ENCODE peak calls at places on chromosomes 5 and 9, in ten cellular contexts. H, Z, Q, O, K, N, W, F, V and M are unnamed samples.

GRCh38 chr9:86452194-86452828 is 98.1 kb upstream of the TUT7 start:
- DNase-seq in H (no peak), Z (no peak), Q (no peak), O (no peak), K (no peak), N (no peak), W (no peak), F (no peak), V (no peak), M (no peak)

GRCh38 chr5:67156976-67157583 is 39.5 kb downstream of the CD180 start:
- DNase-seq in H (peak), Z (no peak), Q (peak), O (no peak), K (peak), N (no peak), W (no peak), F (peak), V (no peak), M (peak)

GRCh38 chr5:73858786-73859185 is 232.8 kb downstream of the ARHGEF28 start:
- DNase-seq in H (no peak), Z (no peak), Q (no peak), O (no peak), K (no peak), N (no peak), W (no peak), F (no peak), V (no peak), M (no peak)

GRCh38 chr9:120583958-120584369 is 4.0 kb upstream of the CDK5RAP2 start:
- DNase-seq in H (peak), Z (no peak), Q (peak), O (no peak), K (peak), N (no peak), W (no peak), F (peak), V (no peak), M (peak)

GRCh38 chr9:9862412-9862811 is 750.4 kb downstream of the PTPRD start:
- DNase-seq in H (no peak), Z (no peak), Q (no peak), O (no peak), K (no peak), N (no peak), W (no peak), F (no peak), V (no peak), M (no peak)

GRCh38 chr5:72559866-72560766 is 52.9 kb upstream of the ZNF366 start:
- DNase-seq in H (no peak), Z (no peak), Q (no peak), O (no peak), K (no peak), N (no peak), W (no peak), F (no peak), V (no peak), M (no peak)

GRCh38 chr5:42745856-42746255 is 10.8 kb upstream of the CCDC152 start:
- DNase-seq in H (no peak), Z (no peak), Q (no peak), O (no peak), K (no peak), N (no peak), W (no peak), F (no peak), V (no peak), M (no peak)

GRCh38 chr5:84433461-84433860 is 48.8 kb upstream of the EDIL3 start:
- DNase-seq in H (no peak), Z (no peak), Q (no peak), O (no peak), K (no peak), N (no peak), W (no peak), F (no peak), V (no peak), M (peak)

GRCh38 chr5:147168578-147169327 is 66.1 kb upstream of the STK32A start:
- DNase-seq in H (peak), Z (no peak), Q (no peak), O (no peak), K (no peak), N (no peak), W (no peak), F (no peak), V (no peak), M (peak)

GRCh38 chr5:127685662-127686061 is 17.5 kb upstream of the CCDC192 start:
- DNase-seq in H (no peak), Z (no peak), Q (no peak), O (no peak), K (no peak), N (no peak), W (no peak), F (no peak), V (no peak), M (no peak)

GRCh38 chr5:143434261-143435206 is 31.0 kb upstream of the NR3C1 start:
- DNase-seq in H (no peak), Z (no peak), Q (peak), O (no peak), K (peak), N (peak), W (no peak), F (peak), V (no peak), M (no peak)

GRCh38 chr9:88988796-88989641 is 2.2 kb upstream of the S1PR3 start:
- DNase-seq in H (no peak), Z (no peak), Q (no peak), O (no peak), K (no peak), N (no peak), W (no peak), F (no peak), V (no peak), M (no peak)

GRCh38 chr5:175443514-175444059 is 395 bp downstream of the DRD1 start:
- DNase-seq in H (no peak), Z (no peak), Q (no peak), O (no peak), K (no peak), N (no peak), W (no peak), F (no peak), V (no peak), M (no peak)

GRCh38 chr9:100505564-100506159 is 32.7 kb downstream of the TMEFF1 start:
- DNase-seq in H (peak), Z (peak), Q (peak), O (peak), K (peak), N (peak), W (no peak), F (peak), V (peak), M (peak)

GRCh38 chr9:126704157-126704941 is 90.6 kb downstream of the LMX1B start:
- DNase-seq in H (peak), Z (peak), Q (no peak), O (no peak), K (no peak), N (no peak), W (peak), F (no peak), V (peak), M (peak)

GRCh38 chr5:36530249-36530648 is 76.2 kb upstream of the SLC1A3 start:
- DNase-seq in H (no peak), Z (no peak), Q (no peak), O (no peak), K (no peak), N (no peak), W (no peak), F (no peak), V (no peak), M (no peak)

GRCh38 chr5:37495210-37495609 is 116.1 kb downstream of the WDR70 start:
- DNase-seq in H (no peak), Z (no peak), Q (no peak), O (no peak), K (no peak), N (no peak), W (no peak), F (no peak), V (no peak), M (peak)

GRCh38 chr9:21558627-21559401 is 76.7 kb upstream of the IFNE start:
- DNase-seq in H (no peak), Z (no peak), Q (no peak), O (no peak), K (no peak), N (no peak), W (no peak), F (peak), V (no peak), M (no peak)

GRCh38 chr5:82749453-82749852 is 327.7 kb downstream of the TMEM167A start:
- DNase-seq in H (no peak), Z (no peak), Q (no peak), O (no peak), K (no peak), N (no peak), W (no peak), F (no peak), V (no peak), M (peak)

GRCh38 chr9:30178586-30178985 is 2205.9 kb upstream of the ACO1 start:
- DNase-seq in H (no peak), Z (no peak), Q (no peak), O (no peak), K (no peak), N (no peak), W (no peak), F (no peak), V (no peak), M (no peak)

GRCh38 chr9:811101-811531 is 30.4 kb upstream of the DMRT1 start:
- DNase-seq in H (peak), Z (peak), Q (no peak), O (no peak), K (no peak), N (no peak), W (no peak), F (no peak), V (no peak), M (peak)

GRCh38 chr5:23466401-23466886 is 41.0 kb upstream of the PRDM9 start:
- DNase-seq in H (peak), Z (no peak), Q (no peak), O (no peak), K (no peak), N (no peak), W (no peak), F (no peak), V (no peak), M (peak)

GRCh38 chr5:67942451-67942830 is 273.1 kb upstream of the PIK3R1 start:
- DNase-seq in H (no peak), Z (no peak), Q (no peak), O (no peak), K (no peak), N (no peak), W (no peak), F (no peak), V (no peak), M (no peak)

GRCh38 chr9:14314424-14314928 is 535 bp upstream of the NFIB start:
- DNase-seq in H (peak), Z (peak), Q (no peak), O (no peak), K (no peak), N (no peak), W (peak), F (no peak), V (no peak), M (peak)

GRCh38 chr5:148995791-148996190 is 67.1 kb downstream of the SH3TC2 start:
- DNase-seq in H (no peak), Z (no peak), Q (no peak), O (no peak), K (no peak), N (no peak), W (no peak), F (no peak), V (no peak), M (no peak)

GRCh38 chr9:114348906-114349482 is 19.3 kb downstream of the ORM2 start:
- DNase-seq in H (peak), Z (peak), Q (peak), O (peak), K (peak), N (peak), W (no peak), F (peak), V (peak), M (peak)

GRCh38 chr9:133572821-133573361 is 36.3 kb downstream of the FAM163B start:
- DNase-seq in H (no peak), Z (peak), Q (no peak), O (no peak), K (no peak), N (no peak), W (no peak), F (no peak), V (no peak), M (no peak)

GRCh38 chr9:135778421-135778820 is 76.4 kb downstream of the KCNT1 start:
- DNase-seq in H (no peak), Z (no peak), Q (no peak), O (no peak), K (no peak), N (no peak), W (no peak), F (no peak), V (no peak), M (no peak)

GRCh38 chr5:148005788-148006520 is 57.8 kb upstream of the SPINK5 start:
- DNase-seq in H (no peak), Z (no peak), Q (no peak), O (no peak), K (no peak), N (no peak), W (no peak), F (no peak), V (no peak), M (no peak)

GRCh38 chr5:144436007-144436406 is 265.3 kb downstream of the KCTD16 start:
- DNase-seq in H (no peak), Z (no peak), Q (no peak), O (no peak), K (no peak), N (no peak), W (no peak), F (no peak), V (no peak), M (no peak)